ENCODE peak calls at places on chromosomes 13 and 19, in four cellular contexts. J is Caco-2; S is CD4-positive, alpha-beta T cell; Z is thoracic aorta. E is an unnamed sample.

GRCh38 chr19:47122359-47123335 is 8.0 kb upstream of the SAE1 start:
- DNase-seq in J (peak; percentile 57), S (no peak), Z (no peak), E (no peak)

GRCh38 chr19:24098359-24098758 is 11.4 kb downstream of the ZNF254 start:
- DNase-seq in J (no peak), S (no peak), Z (no peak), E (no peak)

GRCh38 chr13:48404952-48405351 is 8.0 kb downstream of the LPAR6 start:
- DNase-seq in J (no peak), S (no peak), Z (no peak), E (no peak)

GRCh38 chr13:80339578-80339840 is 1.4 kb downstream of the SPRY2 start:
- DNase-seq in J (no peak), S (no peak), Z (no peak), E (no peak)

GRCh38 chr13:110301606-110302131 is 5.3 kb downstream of the COL4A1 start:
- DNase-seq in J (no peak), S (no peak), Z (no peak), E (peak; percentile 58)

GRCh38 chr19:39270091-39270871 is 2.1 kb downstream of the IFNL2 start:
- DNase-seq in J (no peak), S (no peak), Z (no peak), E (no peak)

GRCh38 chr19:1590641-1591397 is 1.8 kb downstream of the MBD3 start:
- DNase-seq in J (no peak), S (no peak), Z (no peak), E (peak; percentile 59)

GRCh38 chr13:44763604-44764311 is 187.6 kb upstream of the TSC22D1 start:
- DNase-seq in J (no peak), S (no peak), Z (no peak), E (no peak)

GRCh38 chr13:58960909-58961308 is 1202.8 kb downstream of the DIAPH3 start:
- DNase-seq in J (no peak), S (no peak), Z (no peak), E (peak; percentile 23)

GRCh38 chr13:102707465-102707864 is 12.6 kb upstream of the METTL21C start:
- DNase-seq in J (no peak), S (no peak), Z (no peak), E (no peak)

GRCh38 chr13:44747179-44747578 is 171.0 kb upstream of the TSC22D1 start:
- DNase-seq in J (no peak), S (no peak), Z (no peak), E (no peak)

GRCh38 chr13:37074703-37075102 is 15.2 kb upstream of the SUPT20H start:
- DNase-seq in J (no peak), S (no peak), Z (no peak), E (peak; percentile 32)

GRCh38 chr13:75760182-75760981 is 124.3 kb downstream of the LMO7 start:
- DNase-seq in J (peak; percentile 92), S (no peak), Z (no peak), E (peak; percentile 83)
- TF ChIP-seq CTCF in J (peak; percentile 15), S (peak; percentile 37), Z (no peak), E (peak; percentile 5)

GRCh38 chr19:18896421-18896841 is 473 bp upstream of the CERS1 start:
- DNase-seq in J (no peak), S (no peak), Z (no peak), E (no peak)
- TF ChIP-seq CTCF in J (no peak), S (no peak), Z (no peak), E (no peak)

DNA sequence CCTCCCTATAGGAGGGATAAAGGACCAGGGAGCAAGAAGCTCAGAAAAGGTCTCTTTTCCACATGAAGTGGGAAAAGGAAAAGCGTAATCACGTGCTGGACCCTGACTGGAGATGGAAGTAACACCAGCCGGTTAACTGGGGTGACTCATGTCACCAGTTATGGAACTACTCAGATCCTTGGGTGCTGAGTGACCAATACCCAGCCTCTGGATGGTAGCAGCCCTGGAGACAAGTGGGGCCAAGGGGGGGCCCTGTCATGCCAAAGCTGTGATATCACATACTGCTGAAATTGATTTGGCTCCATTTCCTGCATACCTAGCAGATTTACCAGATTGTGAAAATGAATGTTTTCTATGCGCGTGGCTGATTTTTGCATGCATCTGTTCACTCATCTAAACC is 159.0 kb downstream of the ZIC5 start:
- DNase-seq in J (no peak), S (no peak), Z (no peak), E (no peak)
- TF ChIP-seq CTCF in J (no peak), S (no peak), Z (no peak), E (no peak)

GRCh38 chr13:28022848-28023518 is 34.5 kb upstream of the URAD start:
- DNase-seq in J (peak; percentile 60), S (no peak), Z (no peak), E (no peak)
- TF ChIP-seq CTCF in J (no peak), S (no peak), Z (no peak), E (no peak)

GRCh38 chr13:98144501-98145350 is 1.8 kb downstream of the FARP1 start:
- DNase-seq in J (peak; percentile 58), S (no peak), Z (no peak), E (peak; percentile 49)
- TF ChIP-seq CTCF in J (peak; percentile 21), S (no peak), Z (no peak), E (peak; percentile 10)

DNA sequence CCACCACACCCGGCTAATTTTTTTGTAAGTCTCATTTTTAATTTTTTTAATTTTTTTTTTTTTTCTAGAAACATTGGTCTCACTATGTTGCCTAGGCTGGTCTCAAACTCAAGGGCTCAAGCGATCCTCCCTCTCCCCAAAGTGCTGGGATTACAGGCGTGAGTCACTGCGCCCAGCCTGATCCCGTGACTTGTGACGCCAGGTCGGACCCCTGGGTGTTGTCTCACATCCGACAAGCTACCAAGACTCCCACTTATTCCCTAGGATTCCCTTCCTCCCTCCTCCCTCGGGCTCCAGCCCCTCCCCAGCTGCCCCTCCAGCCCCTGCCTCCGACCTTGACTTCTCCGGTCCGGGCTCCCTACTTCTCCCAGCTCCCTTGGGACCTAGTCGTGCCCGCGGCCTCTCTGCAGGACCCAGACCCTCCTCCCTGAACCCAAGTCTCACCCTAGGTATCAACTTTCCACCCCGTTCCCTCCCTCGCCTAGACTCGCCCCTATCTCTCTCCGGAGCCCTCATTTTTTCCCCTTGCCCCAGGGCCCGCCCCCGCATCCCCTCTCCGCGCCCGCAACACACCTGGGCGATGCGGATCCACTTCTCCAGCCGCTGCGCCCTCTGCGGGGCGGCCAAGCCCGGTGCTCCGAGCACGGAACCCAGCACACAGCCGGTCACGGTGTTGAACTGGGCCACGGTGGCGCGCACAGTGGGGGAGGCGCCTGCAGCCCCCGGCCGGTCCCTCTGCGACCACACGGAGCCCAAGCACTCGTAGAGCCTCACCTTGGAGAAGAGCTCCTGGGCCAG is 13.1 kb downstream of the RGL3 start:
- DNase-seq in J (no peak), S (no peak), Z (no peak), E (no peak)
- TF ChIP-seq CTCF in J (no peak), S (no peak), Z (no peak), E (no peak)

GRCh38 chr19:15418588-15419412 is at the start of gene AKAP8L:
- DNase-seq in J (peak; percentile 99), S (peak; percentile 97), Z (peak; percentile 100), E (peak; percentile 99)
- TF ChIP-seq CTCF in J (peak; percentile 92), S (peak; percentile 85), Z (peak; percentile 45), E (peak; percentile 71)